ENCODE peak calls at places on chromosomes 7 and 10, in five cellular contexts. U, F, K, D and B are unnamed samples.

GRCh38 chr10:123974406-123974805 is 82.8 kb upstream of the CPXM2 start:
- DNase-seq in U (no peak), K (no peak), F (peak; percentile 6), D (no peak), B (no peak)

GRCh38 chr10:104281694-104282093 is 12.7 kb downstream of the GSTO2 start:
- DNase-seq in K (no peak), D (no peak), U (no peak), F (no peak), B (no peak)

GRCh38 chr7:151795168-151795754 is 81.7 kb downstream of the PRKAG2 start:
- DNase-seq in U (no peak), F (no peak), D (no peak), K (no peak), B (no peak)

GRCh38 chr7:90552521-90552920 is 43.6 kb upstream of the CDK14 start:
- DNase-seq in K (no peak), D (no peak), F (peak; percentile 46), U (no peak), B (no peak)

GRCh38 chr7:3404490-3404889 is 103.4 kb downstream of the SDK1 start:
- DNase-seq in U (no peak), F (peak; percentile 35), K (no peak), D (no peak), B (no peak)

GRCh38 chr7:151837285-151838042 is 39.5 kb downstream of the PRKAG2 start:
- DNase-seq in F (no peak), K (no peak), D (no peak), U (no peak), B (no peak)

GRCh38 chr10:110932505-110933180 is 13.2 kb downstream of the SHOC2 start:
- DNase-seq in D (no peak), F (no peak), U (no peak), K (no peak), B (no peak)

GRCh38 chr10:46309511-46310142 is 22.8 kb downstream of the ANTXRL start:
- DNase-seq in F (no peak), U (no peak), K (no peak), D (no peak), B (no peak)

GRCh38 chr10:126518186-126519080 is 130.2 kb upstream of the ADAM12 start:
- DNase-seq in U (no peak), D (no peak), K (no peak), F (no peak), B (no peak)

GRCh38 chr10:3774814-3775670 is 10.0 kb downstream of the KLF6 start:
- DNase-seq in F (peak; percentile 85), D (no peak), K (no peak), U (no peak), B (peak; percentile 51)

GRCh38 chr10:35339946-35340345 is 3.6 kb downstream of the CCNY start:
- DNase-seq in U (no peak), D (no peak), F (peak; percentile 19), K (no peak), B (no peak)

GRCh38 chr7:102933763-102934162 is 21.0 kb downstream of the LRRC17 start:
- DNase-seq in U (peak; percentile 23), K (peak; percentile 90), D (no peak), F (no peak), B (peak; percentile 65)

GRCh38 chr10:35884657-35885071 is 242.6 kb upstream of the FZD8 start:
- DNase-seq in U (peak; percentile 43), D (no peak), F (no peak), K (no peak), B (no peak)

GRCh38 chr10:27542812-27543211 is 38.7 kb downstream of the RAB18 start:
- DNase-seq in K (no peak), D (no peak), F (no peak), U (no peak), B (no peak)

GRCh38 chr10:119478111-119479047 is 64.1 kb downstream of the RGS10 start:
- DNase-seq in F (no peak), K (no peak), U (no peak), D (no peak), B (no peak)

GRCh38 chr7:18445483-18445882 is 50.1 kb upstream of the HDAC9 start:
- DNase-seq in K (no peak), F (no peak), D (no peak), U (no peak), B (no peak)

GRCh38 chr7:57201021-57201894 is 69.0 kb upstream of the ZNF479 start:
- DNase-seq in U (no peak), D (no peak), F (no peak), K (no peak), B (no peak)

GRCh38 chr7:137790828-137791227 is 55.9 kb downstream of the DGKI start:
- DNase-seq in K (no peak), F (no peak), U (no peak), D (no peak), B (no peak)

GRCh38 chr7:121101621-121102020 is 113.1 kb downstream of the CPED1 start:
- DNase-seq in F (no peak), D (no peak), U (no peak), K (no peak), B (no peak)

GRCh38 chr7:84364708-84365107 is 170.1 kb upstream of the SEMA3A start:
- DNase-seq in F (no peak), U (no peak), K (no peak), D (no peak), B (no peak)

GRCh38 chr7:78176186-78176585 is 377.6 kb downstream of the PHTF2 start:
- DNase-seq in F (no peak), D (no peak), U (no peak), K (peak; percentile 46), B (no peak)

GRCh38 chr7:48255046-48255445 is 83.8 kb downstream of the ABCA13 start:
- DNase-seq in D (no peak), K (no peak), F (peak; percentile 6), U (no peak), B (no peak)

GRCh38 chr10:71132321-71132810 is 80.0 kb upstream of the UNC5B start:
- DNase-seq in U (no peak), D (no peak), F (no peak), K (no peak), B (no peak)

GRCh38 chr10:111078505-111079185 is 1.8 kb downstream of the ADRA2A start:
- DNase-seq in F (no peak), U (no peak), D (no peak), K (no peak), B (no peak)

GRCh38 chr10:24415455-24416169 is 206.7 kb downstream of the KIAA1217 start:
- DNase-seq in K (peak; percentile 86), D (peak; percentile 58), F (no peak), U (peak; percentile 54), B (peak; percentile 85)

GRCh38 chr10:102111276-102111675 is 8.9 kb downstream of the LDB1 start:
- DNase-seq in U (no peak), K (no peak), D (no peak), F (no peak), B (no peak)

GRCh38 chr10:102113956-102114857 is 6.0 kb downstream of the LDB1 start:
- DNase-seq in F (peak; percentile 27), K (peak; percentile 48), D (peak; percentile 55), U (peak; percentile 26), B (peak; percentile 48)

GRCh38 chr10:102113261-102113955 is 6.8 kb downstream of the LDB1 start:
- DNase-seq in K (no peak), F (no peak), U (no peak), D (no peak), B (no peak)

GRCh38 chr10:102114861-102115618 is 5.1 kb downstream of the LDB1 start:
- DNase-seq in F (peak; percentile 81), U (peak; percentile 91), D (peak; percentile 91), K (peak; percentile 92), B (peak; percentile 93)

GRCh38 chr10:102112210-102112817 is 7.9 kb downstream of the LDB1 start:
- DNase-seq in U (no peak), K (no peak), D (no peak), F (no peak), B (no peak)
- H3K4me3 ChIP-seq in U (no peak overlapping the region), K (no peak overlapping the region), D (no peak overlapping the region), F (no peak overlapping the region), B (no peak overlapping the region)

GRCh38 chr10:62076872-62077271 is 175.4 kb downstream of the ARID5B start:
- DNase-seq in K (no peak), F (no peak), U (no peak), D (no peak), B (no peak)

GRCh38 chr10:62073429-62073828 is 171.9 kb downstream of the ARID5B start:
- DNase-seq in U (no peak), D (no peak), K (no peak), F (no peak), B (no peak)

GRCh38 chr10:62077330-62078015 is 176.0 kb downstream of the ARID5B start:
- DNase-seq in U (no peak), F (no peak), D (no peak), K (no peak), B (no peak)

GRCh38 chr10:62075414-62075813 is 173.9 kb downstream of the ARID5B start:
- DNase-seq in K (no peak), D (no peak), U (no peak), F (no peak), B (no peak)

GRCh38 chr10:62075912-62076311 is 174.4 kb downstream of the ARID5B start:
- DNase-seq in U (no peak), D (no peak), F (no peak), K (no peak), B (no peak)
- H3K27ac ChIP-seq in U (no peak overlapping the region), D (no peak overlapping the region), F (no peak overlapping the region), K (no peak overlapping the region), B (peak overlapping the region; percentile 66)

DNA sequence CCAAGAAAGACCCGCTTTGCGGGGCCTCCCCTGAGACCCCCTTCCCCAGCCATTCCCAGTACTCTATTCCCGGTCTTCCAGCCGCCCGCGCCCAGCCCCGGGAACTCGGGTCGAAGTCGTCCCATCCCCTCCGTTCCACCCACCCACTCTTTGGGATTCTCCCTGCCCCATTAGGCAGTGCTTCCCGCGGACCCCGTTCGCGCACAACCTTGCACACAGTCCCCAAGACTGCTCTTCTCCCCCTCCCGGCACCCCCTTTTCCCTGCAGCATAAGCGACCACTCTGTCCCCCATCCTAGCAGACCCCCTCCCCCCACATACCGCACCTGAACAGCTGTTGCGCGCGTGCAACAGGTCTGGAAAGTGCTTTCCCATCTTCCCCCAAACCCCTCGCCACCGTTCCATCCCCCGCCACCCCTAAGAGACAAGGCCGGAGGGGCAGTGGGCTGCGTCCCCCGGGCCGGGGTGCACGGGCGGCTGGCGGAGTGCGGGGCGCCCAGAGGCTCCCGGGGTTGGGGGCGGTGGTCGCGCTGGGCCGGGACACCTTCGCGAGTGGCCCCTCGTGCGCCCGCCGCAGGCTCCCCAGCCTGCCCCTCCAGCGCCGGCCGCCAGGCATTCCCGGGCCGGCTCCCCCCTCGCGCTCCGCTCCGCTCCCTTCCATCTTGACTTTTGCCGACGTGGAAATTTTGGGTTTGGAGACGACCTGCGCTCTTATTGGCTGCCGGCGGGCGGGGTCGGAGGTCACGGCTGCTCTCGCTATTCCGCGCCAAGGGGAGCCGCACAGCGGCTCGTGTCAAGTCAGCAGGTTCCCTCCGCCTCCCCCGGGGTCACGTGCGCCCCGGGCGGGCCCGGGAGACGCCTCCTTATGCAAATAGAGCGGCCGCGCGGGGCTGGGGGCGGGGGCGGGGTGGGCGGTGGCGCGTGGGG is 201.2 kb upstream of the NFE2L3 start:
- DNase-seq in D (peak; percentile 98), F (peak; percentile 28), K (peak; percentile 95), U (peak; percentile 98), B (peak; percentile 79)
- TF ChIP-seq POLR2A in D (no peak), F (no peak), K (no peak), U (peak; percentile 0), B (no peak)

GRCh38 chr10:14879801-14880193 is 1.1 kb downstream of the SUV39H2 start:
- DNase-seq in K (no peak), D (no peak), U (no peak), F (peak; percentile 26), B (no peak)
- H3K4me3 ChIP-seq in K (peak overlapping the region; percentile 69), D (peak overlapping the region; percentile 88), U (peak overlapping the region; percentile 92), F (peak overlapping the region; percentile 97), B (no peak overlapping the region)